ENCODE peak calls at places on chromosomes 2 and 18, in nine cellular contexts. D, Z, M, H, P, U, O, J and K are unnamed samples.

GRCh38 chr2:207073791-207074678 is 91.7 kb downstream of the KLF7 start:
- DNase-seq in D (no peak), Z (no peak), M (peak), H (no peak), P (no peak), U (no peak), O (peak), J (peak), K (no peak)

GRCh38 chr2:56133931-56134629 is 49.7 kb upstream of the CCDC85A start:
- DNase-seq in D (no peak), Z (no peak), M (no peak), H (no peak), P (no peak), U (no peak), O (no peak), J (no peak), K (no peak)

GRCh38 chr2:105521176-105521575 is 122.3 kb upstream of the FHL2 start:
- DNase-seq in D (no peak), Z (no peak), M (no peak), H (no peak), P (no peak), U (peak), O (no peak), J (no peak), K (peak)

GRCh38 chr18:13370995-13371625 is 152.6 kb downstream of the LDLRAD4 start:
- DNase-seq in D (no peak), Z (no peak), M (no peak), H (no peak), P (no peak), U (no peak), O (no peak), J (no peak), K (no peak)

GRCh38 chr2:190530211-190530639 is 4.3 kb downstream of the NEMP2 start:
- DNase-seq in D (no peak), Z (no peak), M (no peak), H (peak), P (no peak), U (no peak), O (no peak), J (no peak), K (peak)

GRCh38 chr18:37987901-37988300 is 422.3 kb upstream of the CELF4 start:
- DNase-seq in D (no peak), Z (no peak), M (no peak), H (no peak), P (no peak), U (no peak), O (no peak), J (no peak), K (no peak)

GRCh38 chr2:237025090-237025865 is 60.4 kb upstream of the COPS8 start:
- DNase-seq in D (no peak), Z (peak), M (no peak), H (peak), P (no peak), U (no peak), O (no peak), J (no peak), K (peak)

GRCh38 chr18:59885579-59886163 is 14.1 kb upstream of the PMAIP1 start:
- DNase-seq in D (no peak), Z (no peak), M (no peak), H (no peak), P (no peak), U (no peak), O (no peak), J (no peak), K (peak)

GRCh38 chr2:7915302-7916200 is 766.3 kb upstream of the ID2 start:
- DNase-seq in D (no peak), Z (no peak), M (no peak), H (peak), P (no peak), U (no peak), O (no peak), J (no peak), K (peak)

GRCh38 chr18:7568426-7568825 is 1.3 kb downstream of the PTPRM start:
- DNase-seq in D (no peak), Z (peak), M (no peak), H (no peak), P (no peak), U (no peak), O (no peak), J (peak), K (peak)

GRCh38 chr2:96970248-96970875 is 16.0 kb downstream of the FAM178B start:
- DNase-seq in D (no peak), Z (peak), M (no peak), H (no peak), P (no peak), U (no peak), O (no peak), J (no peak), K (no peak)

GRCh38 chr18:76850112-76850511 is 27.8 kb downstream of the ZNF236 start:
- DNase-seq in D (no peak), Z (no peak), M (no peak), H (no peak), P (no peak), U (no peak), O (no peak), J (no peak), K (no peak)

GRCh38 chr18:75497576-75497975 is 70.1 kb upstream of the SMIM21 start:
- DNase-seq in D (no peak), Z (no peak), M (no peak), H (no peak), P (no peak), U (no peak), O (no peak), J (no peak), K (no peak)

GRCh38 chr2:1678609-1679008 is 65.7 kb downstream of the PXDN start:
- DNase-seq in D (no peak), Z (no peak), M (no peak), H (no peak), P (no peak), U (no peak), O (no peak), J (no peak), K (no peak)

GRCh38 chr2:157055660-157056199 is 201.8 kb upstream of the GALNT5 start:
- DNase-seq in D (no peak), Z (no peak), M (no peak), H (peak), P (no peak), U (peak), O (no peak), J (no peak), K (peak)

GRCh38 chr2:24816884-24817283 is 23.7 kb downstream of the CENPO start:
- DNase-seq in D (no peak), Z (no peak), M (no peak), H (peak), P (no peak), U (no peak), O (no peak), J (no peak), K (peak)

GRCh38 chr2:201470821-201471731 is 19.5 kb downstream of the STRADB start:
- DNase-seq in D (no peak), Z (no peak), M (no peak), H (no peak), P (no peak), U (no peak), O (no peak), J (no peak), K (peak)